ENCODE peak calls at places on chromosomes 12 and 14, in seven cellular contexts. G is transverse colon; X is aorta; S is WERI-Rb-1; K is CD8-positive, alpha-beta memory T cell; P is left ventricle myocardium inferior; N is A549. B is an unnamed sample.

GRCh38 chr14:69263364-69263763 is 3.4 kb downstream of the GALNT16 start:
- DNase-seq in S (no peak), G (peak), K (no peak), X (peak), P (peak), N (no peak), B (no peak)

GRCh38 chr14:23816371-23816770 is 137.2 kb upstream of the DHRS4 start:
- DNase-seq in N (no peak), K (no peak), S (no peak), X (no peak), P (no peak), G (peak), B (no peak)

GRCh38 chr12:121810234-121810817 is 6.5 kb downstream of the SETD1B start:
- DNase-seq in P (no peak), S (no peak), X (no peak), K (no peak), N (no peak), G (no peak), B (no peak)

GRCh38 chr14:22336031-22336430 is 253.0 kb downstream of the DAD1 start:
- DNase-seq in K (no peak), S (no peak), G (no peak), P (no peak), X (no peak), N (no peak), B (no peak)

GRCh38 chr14:22801716-22802115 is 13.5 kb downstream of the SLC7A7 start:
- DNase-seq in G (no peak), K (no peak), N (no peak), X (no peak), S (no peak), P (no peak), B (no peak)

GRCh38 chr12:52191841-52192791 is at the start of gene KRT80:
- DNase-seq in G (peak), S (no peak), N (peak), X (peak), K (no peak), P (peak), B (peak)

GRCh38 chr12:72346331-72346944 is 74.3 kb downstream of the TRHDE start:
- DNase-seq in S (peak), N (peak), X (no peak), P (no peak), K (peak), G (peak), B (no peak)

GRCh38 chr14:89853976-89854693 is 100.4 kb downstream of the EFCAB11 start:
- DNase-seq in G (no peak), X (no peak), K (no peak), P (no peak), N (no peak), S (no peak), B (no peak)

GRCh38 chr12:127811988-127812387 is 455.0 kb upstream of the TMEM132C start:
- DNase-seq in K (no peak), X (peak), P (peak), S (no peak), N (no peak), G (no peak), B (no peak)

GRCh38 chr12:10959777-10960176 is 20.7 kb upstream of the TAS2R14 start:
- DNase-seq in G (no peak), P (no peak), S (no peak), X (no peak), K (no peak), N (no peak), B (no peak)

GRCh38 chr14:31263485-31264133 is 56.0 kb upstream of the HECTD1 start:
- DNase-seq in K (no peak), X (peak), N (peak), G (peak), P (no peak), S (no peak), B (no peak)

GRCh38 chr12:107349839-107350238 is 256.5 kb upstream of the CRY1 start:
- DNase-seq in P (no peak), S (no peak), X (no peak), N (no peak), G (no peak), K (no peak), B (no peak)

GRCh38 chr14:76084374-76084773 is 67.3 kb upstream of the GPATCH2L start:
- DNase-seq in P (no peak), K (no peak), S (no peak), G (no peak), X (no peak), N (no peak), B (no peak)

GRCh38 chr14:105062048-105062433 is 3.2 kb downstream of the GPR132 start:
- DNase-seq in S (no peak), X (no peak), K (no peak), N (no peak), P (no peak), G (no peak), B (no peak)

GRCh38 chr12:91332305-91332704 is 149.7 kb upstream of the DCN start:
- DNase-seq in P (no peak), X (no peak), K (no peak), N (no peak), S (no peak), G (no peak), B (peak)

GRCh38 chr12:52949413-52950331 is 754 bp downstream of the KRT18 start:
- DNase-seq in P (no peak), X (no peak), K (no peak), N (peak), S (no peak), G (peak), B (no peak)

GRCh38 chr12:29763301-29763683 is 20.4 kb downstream of the TMTC1 start:
- DNase-seq in X (no peak), N (no peak), P (no peak), S (no peak), G (no peak), K (no peak), B (no peak)

GRCh38 chr12:116955382-116956021 is 44.8 kb downstream of the FBXW8 start:
- DNase-seq in N (peak), X (no peak), K (no peak), G (peak), P (no peak), S (peak), B (no peak)

GRCh38 chr12:105355752-105356151 is 25.3 kb downstream of the C12orf75 start:
- DNase-seq in P (no peak), X (no peak), K (no peak), G (no peak), S (no peak), N (no peak), B (no peak)

GRCh38 chr12:3335078-3335487 is 155.9 kb upstream of the PRMT8 start:
- DNase-seq in P (no peak), X (no peak), S (no peak), N (no peak), K (no peak), G (no peak), B (no peak)

GRCh38 chr12:3333991-3334391 is 157.0 kb upstream of the PRMT8 start:
- DNase-seq in P (peak), G (no peak), N (no peak), K (no peak), S (no peak), X (no peak), B (no peak)

GRCh38 chr12:3339221-3339620 is 151.8 kb upstream of the PRMT8 start:
- DNase-seq in X (no peak), N (no peak), P (no peak), G (no peak), K (no peak), S (no peak), B (no peak)

GRCh38 chr12:3337944-3338343 is 153.1 kb upstream of the PRMT8 start:
- DNase-seq in P (no peak), K (no peak), N (no peak), S (no peak), G (no peak), X (no peak), B (no peak)

GRCh38 chr12:3336606-3337311 is 154.2 kb upstream of the PRMT8 start:
- DNase-seq in X (no peak), P (no peak), N (no peak), K (no peak), S (no peak), G (no peak), B (no peak)
- H3K27ac ChIP-seq in X (no peak), P (peak), N (no peak), K (no peak), S (no peak), G (no peak), B (no peak)

GRCh38 chr12:21526721-21527345 is 737 bp downstream of the SPX start:
- DNase-seq in P (no peak), K (no peak), S (no peak), N (no peak), X (no peak), G (no peak), B (no peak)
- H3K4me3 ChIP-seq in P (peak), K (peak), S (peak), N (peak), X (peak), G (peak), B (peak)

DNA sequence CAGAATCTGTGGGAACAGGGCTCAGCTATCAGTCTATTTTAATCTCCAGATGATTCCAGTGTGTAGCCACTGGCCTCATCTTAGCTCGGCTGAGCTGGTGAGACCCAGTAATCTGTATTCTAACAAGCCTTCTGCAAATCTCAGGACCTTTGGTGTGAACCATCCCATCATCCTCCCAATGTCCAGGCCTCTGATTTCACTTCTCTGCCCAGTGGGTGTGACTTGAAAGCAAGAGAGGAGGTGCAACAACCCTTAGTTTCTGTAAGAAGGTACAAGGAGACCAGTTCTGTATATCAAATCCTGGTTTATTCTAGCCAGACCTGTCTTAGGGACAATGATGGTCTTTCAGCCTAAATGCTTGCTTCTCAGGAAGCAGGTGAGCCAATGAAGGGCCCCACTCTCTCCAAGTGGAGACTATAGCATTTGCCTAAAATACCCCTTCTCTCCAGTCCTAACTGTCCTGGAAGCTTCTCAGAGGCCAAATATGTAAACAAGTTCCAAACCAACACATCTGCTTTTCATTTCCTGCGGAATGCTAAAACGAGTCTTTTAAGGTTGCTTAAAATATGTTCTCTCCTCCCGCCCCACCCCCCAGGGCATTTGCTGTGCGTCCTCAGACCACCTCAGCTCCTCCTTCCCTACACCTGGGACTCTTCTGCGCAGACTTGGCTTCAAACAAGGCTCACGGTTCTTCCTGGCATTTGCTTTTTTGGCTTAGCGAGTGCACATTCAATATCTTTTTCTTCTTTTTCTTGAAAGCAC is 78.4 kb upstream of the FUT8 start:
- DNase-seq in X (no peak), S (no peak), P (peak), K (no peak), N (no peak), G (peak), B (peak)
- H3K27ac ChIP-seq in X (no peak), S (no peak), P (peak), K (no peak), N (no peak), G (peak), B (peak)

DNA sequence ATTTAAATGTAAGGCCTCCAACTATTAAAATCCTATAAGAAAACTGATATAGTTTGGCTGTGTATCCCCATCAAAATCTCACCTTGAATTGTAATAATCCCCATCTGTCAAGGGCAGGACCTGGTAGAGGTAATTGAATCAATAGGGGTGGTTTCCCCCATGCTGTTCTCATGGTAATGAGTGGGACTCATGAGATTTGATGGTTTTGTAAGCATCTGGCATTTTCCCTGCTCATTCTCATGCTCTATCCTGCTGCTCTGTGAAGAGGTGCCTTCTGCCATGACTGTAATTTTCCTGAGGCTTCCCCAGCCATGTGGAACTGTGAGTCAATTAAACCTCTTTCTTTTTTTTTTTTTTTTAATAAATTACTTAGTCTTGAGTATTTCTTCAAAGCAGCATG is 31.9 kb downstream of the TSPAN19 start:
- DNase-seq in K (no peak), X (no peak), G (no peak), P (no peak), N (no peak), S (no peak), B (no peak)
- H3K4me3 ChIP-seq in K (no peak), X (no peak), G (no peak), P (no peak), N (no peak), S (no peak), B (no peak)

GRCh38 chr14:65496178-65496993 is 83.9 kb downstream of the FUT8 start:
- DNase-seq in G (no peak), S (no peak), N (no peak), P (no peak), X (no peak), K (no peak), B (no peak)

GRCh38 chr14:65502676-65503124 is 90.2 kb downstream of the FUT8 start:
- DNase-seq in G (no peak), K (no peak), N (no peak), S (no peak), X (no peak), P (no peak), B (no peak)

GRCh38 chr14:65499138-65499537 is 86.6 kb downstream of the FUT8 start:
- DNase-seq in N (no peak), S (no peak), K (no peak), P (no peak), G (no peak), X (no peak), B (no peak)

GRCh38 chr14:65501328-65501727 is 88.8 kb downstream of the FUT8 start:
- DNase-seq in N (no peak), P (no peak), G (no peak), X (no peak), K (no peak), S (no peak), B (no peak)

GRCh38 chr14:65500075-65500474 is 87.5 kb downstream of the FUT8 start:
- DNase-seq in S (no peak), N (no peak), K (no peak), G (no peak), P (no peak), X (no peak), B (no peak)
- H3K27ac ChIP-seq in S (no peak), N (no peak), K (no peak), G (no peak), P (no peak), X (no peak), B (no peak)

B was measured in SK-N-MC.